ENCODE peak calls at places on chromosomes 1 and 21, in eight cellular contexts. S, X, P, G, V, E, N and L are unnamed samples.

GRCh38 chr1:185520188-185520935 is 203.3 kb upstream of the IVNS1ABP start:
- DNase-seq in S (no peak), X (no peak), P (no peak), G (no peak), V (peak), E (no peak), N (no peak), L (no peak)

GRCh38 chr1:159925713-159926066 is 383 bp upstream of the TAGLN2 start:
- DNase-seq in S (no peak), X (no peak), P (no peak), G (no peak), V (peak), E (no peak), N (no peak), L (no peak)

GRCh38 chr1:31381394-31382287 is 8.8 kb upstream of the FABP3 start:
- DNase-seq in S (peak), X (no peak), P (no peak), G (no peak), V (no peak), E (peak), N (no peak), L (no peak)

GRCh38 chr1:48697066-48697707 is 79.5 kb downstream of the BEND5 start:
- DNase-seq in S (peak), X (peak), P (peak), G (peak), V (peak), E (peak), N (peak), L (peak)

GRCh38 chr1:20603473-20604464 is 14.9 kb downstream of the CDA start:
- DNase-seq in S (peak), X (peak), P (peak), G (no peak), V (peak), E (peak), N (no peak), L (no peak)

GRCh38 chr1:218425647-218426342 is 80.7 kb downstream of the TGFB2 start:
- DNase-seq in S (peak), X (peak), P (peak), G (no peak), V (peak), E (peak), N (no peak), L (no peak)

GRCh38 chr1:9233241-9233941 is 1.2 kb upstream of the H6PD start:
- DNase-seq in S (peak), X (peak), P (peak), G (no peak), V (no peak), E (peak), N (peak), L (no peak)

GRCh38 chr21:32328595-32328994 is 29.9 kb downstream of the MRAP start:
- DNase-seq in S (peak), X (peak), P (peak), G (no peak), V (no peak), E (peak), N (no peak), L (no peak)

GRCh38 chr21:42820513-42821465 is 58.5 kb downstream of the WDR4 start:
- DNase-seq in S (no peak), X (no peak), P (no peak), G (no peak), V (no peak), E (no peak), N (no peak), L (no peak)

GRCh38 chr1:202688401-202688800 is 21.9 kb downstream of the SYT2 start:
- DNase-seq in S (no peak), X (peak), P (no peak), G (no peak), V (no peak), E (no peak), N (no peak), L (no peak)

GRCh38 chr1:245493029-245493428 is 338.2 kb downstream of the KIF26B start:
- DNase-seq in S (no peak), X (no peak), P (no peak), G (peak), V (no peak), E (no peak), N (no peak), L (no peak)
- TF ChIP-seq CTCF in S (peak), X (peak), P (peak), G (peak), V (peak), E (peak), N (no peak), L (no peak)

DNA sequence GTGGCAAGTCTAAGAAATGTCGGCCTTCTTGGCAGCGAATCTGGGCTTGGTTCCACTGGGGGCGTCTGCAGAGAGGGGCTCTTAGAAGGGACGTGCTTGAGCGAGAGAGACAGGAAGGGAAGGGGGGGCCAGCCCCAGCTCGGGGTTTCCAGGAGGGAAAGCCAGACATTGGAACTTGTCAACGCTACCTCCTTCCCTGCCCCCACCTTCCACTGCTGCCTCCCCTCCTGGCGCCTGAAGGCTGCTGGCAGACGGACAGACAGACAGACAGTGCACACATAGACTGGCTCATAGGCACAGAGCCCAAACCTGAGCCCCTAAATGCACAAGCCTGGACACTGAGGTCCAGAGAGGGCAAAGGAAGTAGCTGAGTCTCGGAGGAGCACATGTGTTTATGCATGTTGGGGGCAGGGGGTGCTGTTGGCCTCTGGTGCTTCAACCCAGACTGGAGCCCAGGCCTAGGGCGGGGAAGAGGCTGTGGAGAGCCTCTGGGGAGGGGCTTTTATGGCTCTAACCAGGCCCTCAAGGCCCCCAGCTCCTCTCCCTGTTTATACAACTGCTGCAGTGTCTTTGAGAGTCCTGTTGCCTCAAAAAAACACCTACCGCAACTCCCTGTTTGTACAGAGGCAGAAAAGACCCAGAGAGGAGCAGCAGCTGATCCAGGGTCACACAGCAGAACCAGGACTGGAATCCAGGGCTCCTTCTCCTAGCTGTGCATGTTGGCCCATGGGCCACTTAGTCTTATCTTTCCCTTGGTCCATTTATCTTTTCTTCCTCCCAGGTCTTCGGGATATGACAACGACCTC is 33.1 kb upstream of the WASF2 start:
- DNase-seq in S (peak), X (peak), P (peak), G (peak), V (no peak), E (no peak), N (no peak), L (peak)
- TF ChIP-seq CTCF in S (peak), X (peak), P (peak), G (peak), V (no peak), E (peak), N (peak), L (no peak)

GRCh38 chr1:16138772-16139221 is 17.1 kb downstream of the EPHA2 start:
- DNase-seq in S (no peak), X (no peak), P (no peak), G (no peak), V (no peak), E (no peak), N (no peak), L (no peak)
- TF ChIP-seq CTCF in S (no peak), X (peak), P (no peak), G (no peak), V (no peak), E (no peak), N (peak), L (no peak)

GRCh38 chr21:41346758-41347157 is 15.1 kb upstream of the MX2 start:
- DNase-seq in S (no peak), X (no peak), P (no peak), G (no peak), V (no peak), E (no peak), N (no peak), L (no peak)

GRCh38 chr21:41348434-41348833 is 13.4 kb upstream of the MX2 start:
- DNase-seq in S (no peak), X (no peak), P (no peak), G (no peak), V (no peak), E (no peak), N (no peak), L (no peak)

GRCh38 chr21:41342035-41342434 is 19.8 kb upstream of the MX2 start:
- DNase-seq in S (no peak), X (no peak), P (no peak), G (no peak), V (no peak), E (no peak), N (no peak), L (no peak)

GRCh38 chr21:41345934-41346685 is 15.7 kb upstream of the MX2 start:
- DNase-seq in S (no peak), X (no peak), P (no peak), G (no peak), V (no peak), E (no peak), N (no peak), L (no peak)

DNA sequence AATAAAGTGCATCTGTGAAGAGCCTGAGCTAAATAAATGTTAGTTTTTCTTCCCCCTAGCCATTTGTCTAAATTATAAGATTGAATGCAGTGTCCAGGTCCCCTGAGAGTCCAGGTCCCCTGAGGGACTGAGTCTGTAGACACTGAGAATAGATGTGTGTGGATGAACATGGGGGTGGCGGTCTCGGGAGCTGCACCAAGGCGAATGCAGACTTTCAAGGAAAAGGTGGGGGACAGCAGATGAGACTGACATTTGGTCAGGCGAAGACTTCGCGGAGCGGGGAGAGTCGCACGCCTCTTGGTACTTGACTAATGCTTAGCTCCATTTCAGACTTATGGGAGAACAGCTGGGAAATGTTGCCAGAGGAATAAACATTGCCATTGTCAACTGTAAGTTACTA is 17.7 kb upstream of the MX2 start:
- DNase-seq in S (no peak), X (no peak), P (no peak), G (no peak), V (no peak), E (no peak), N (no peak), L (no peak)
- TF ChIP-seq CTCF in S (no peak), X (no peak), P (no peak), G (no peak), V (no peak), E (no peak), N (no peak), L (no peak)

GRCh38 chr21:21003701-21004100 is 5.5 kb downstream of the NCAM2 start:
- DNase-seq in S (peak), X (peak), P (peak), G (peak), V (no peak), E (peak), N (no peak), L (no peak)
- TF ChIP-seq CTCF in S (peak), X (peak), P (peak), G (peak), V (no peak), E (peak), N (peak), L (no peak)

DNA sequence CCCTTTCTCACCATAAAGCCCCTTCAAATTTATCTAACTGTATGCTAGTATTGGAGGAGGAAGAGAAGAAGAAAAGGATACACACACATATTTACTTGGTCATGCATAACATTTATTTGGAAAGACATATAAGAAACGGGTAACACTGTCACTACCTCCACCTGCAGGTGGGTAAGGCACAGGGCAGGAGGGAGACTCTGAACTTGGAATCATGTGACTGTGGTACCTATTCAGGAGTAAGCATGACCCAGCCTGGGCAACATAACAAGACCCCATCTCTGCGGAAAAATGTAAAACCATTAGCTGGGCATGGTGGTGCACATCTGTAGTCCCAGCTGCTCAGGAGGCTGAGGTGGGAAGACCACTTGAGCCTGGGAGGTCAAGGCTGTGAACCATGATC is 1.4 kb upstream of the PADI6 start:
- DNase-seq in S (no peak), X (no peak), P (no peak), G (no peak), V (peak), E (no peak), N (no peak), L (no peak)
- TF ChIP-seq CTCF in S (no peak), X (peak), P (peak), G (peak), V (peak), E (no peak), N (no peak), L (no peak)